ENCODE peak calls at places on chromosomes 4 and X, in seven cellular contexts. N, I, W, U, T, K and F are unnamed samples.

GRCh38 chr4:114087596-114088230 is 108.3 kb upstream of the ARSJ start:
- DNase-seq in U (peak), W (peak), I (no peak), K (no peak), N (peak), T (no peak), F (no peak)

GRCh38 chr4:119242417-119242816 is 29.9 kb downstream of the USP53 start:
- DNase-seq in N (no peak), U (no peak), T (no peak), W (no peak), I (no peak), K (no peak), F (no peak)

GRCh38 chr4:37054670-37055069 is 189.9 kb upstream of the NWD2 start:
- DNase-seq in I (no peak), T (no peak), W (no peak), U (no peak), K (no peak), N (no peak), F (no peak)

GRCh38 chr4:89556596-89557305 is 249.2 kb upstream of the GPRIN3 start:
- DNase-seq in W (no peak), T (no peak), I (no peak), N (no peak), U (no peak), K (no peak), F (no peak)

GRCh38 chr4:83195280-83195679 is 80.8 kb upstream of the PLAC8 start:
- DNase-seq in I (no peak), N (no peak), K (no peak), U (no peak), T (no peak), W (no peak), F (no peak)

GRCh38 chr4:90951037-90951436 is 823.8 kb downstream of the CCSER1 start:
- DNase-seq in U (no peak), N (no peak), T (no peak), K (no peak), W (peak), I (no peak), F (no peak)

GRCh38 chr4:168666531-168666930 is 169.7 kb downstream of the PALLD start:
- DNase-seq in W (peak), N (peak), I (no peak), K (no peak), U (no peak), T (no peak), F (no peak)

GRCh38 chrX:69126642-69127041 is 38.6 kb downstream of the PJA1 start:
- DNase-seq in N (no peak), I (no peak), T (no peak), W (no peak), U (no peak), K (no peak), F (no peak)

GRCh38 chr4:26936284-26937065 is 75.8 kb downstream of the STIM2 start:
- DNase-seq in I (no peak), W (peak), K (no peak), N (no peak), U (no peak), T (no peak), F (no peak)

GRCh38 chrX:153646620-153647373 is at the start of gene DUSP9:
- DNase-seq in U (no peak), I (no peak), K (peak), N (peak), T (no peak), W (peak), F (peak)

GRCh38 chr4:11543710-11544109 is 115.0 kb upstream of the HS3ST1 start:
- DNase-seq in I (no peak), T (no peak), W (peak), N (no peak), K (no peak), U (no peak), F (no peak)

GRCh38 chr4:126458993-126459392 is 1144.2 kb downstream of the FAT4 start:
- DNase-seq in K (no peak), T (no peak), N (peak), U (peak), I (no peak), W (peak), F (no peak)

GRCh38 chr4:26372525-26373172 is 51.8 kb downstream of the RBPJ start:
- DNase-seq in I (no peak), W (peak), T (peak), K (no peak), N (peak), U (no peak), F (peak)

GRCh38 chr4:94262163-94263016 is 54.7 kb downstream of the SMARCAD1 start:
- DNase-seq in T (no peak), K (no peak), W (peak), N (no peak), I (no peak), U (no peak), F (no peak)

GRCh38 chr4:162865102-162865501 is 301.6 kb downstream of the NAF1 start:
- DNase-seq in U (no peak), K (no peak), I (no peak), N (no peak), T (no peak), W (no peak), F (no peak)

GRCh38 chr4:5114911-5115310 is 63.6 kb downstream of the STK32B start:
- DNase-seq in U (no peak), N (peak), K (no peak), W (peak), I (no peak), T (no peak), F (no peak)

GRCh38 chrX:40897768-40898167 is 162.4 kb upstream of the MED14 start:
- DNase-seq in W (no peak), K (no peak), U (no peak), T (no peak), N (no peak), I (no peak), F (no peak)

GRCh38 chr4:142549726-142550463 is 296.2 kb downstream of the INPP4B start:
- DNase-seq in U (no peak), W (peak), I (no peak), T (peak), K (no peak), N (peak), F (no peak)

GRCh38 chr4:80767944-80768343 is 262.6 kb upstream of the BMP3 start:
- DNase-seq in I (no peak), K (no peak), T (no peak), U (no peak), N (peak), W (peak), F (no peak)

GRCh38 chrX:129777218-129777768 is 2.5 kb upstream of the SASH3 start:
- DNase-seq in K (no peak), N (no peak), U (no peak), W (no peak), I (no peak), T (no peak), F (peak)

GRCh38 chr4:28772066-28772465 is 1911.4 kb downstream of the STIM2 start:
- DNase-seq in I (no peak), N (peak), U (no peak), W (peak), T (no peak), K (no peak), F (no peak)

GRCh38 chr4:2402053-2402452 is 16.4 kb downstream of the ZFYVE28 start:
- DNase-seq in W (peak), K (peak), N (peak), I (peak), U (no peak), T (no peak), F (peak)

GRCh38 chrX:119693032-119693995 is at the start of gene SEPTIN6:
- DNase-seq in I (peak), N (peak), W (peak), K (peak), U (no peak), T (peak), F (peak)

GRCh38 chrX:3226087-3226486 is 120.4 kb downstream of the MXRA5 start:
- DNase-seq in U (no peak), I (no peak), N (no peak), K (no peak), T (no peak), W (no peak), F (no peak)

GRCh38 chr4:14023036-14023435 is 395.5 kb upstream of the BOD1L1 start:
- DNase-seq in T (no peak), U (no peak), K (no peak), N (no peak), W (peak), I (no peak), F (no peak)

GRCh38 chrX:148784859-148785655 is 284.6 kb downstream of the AFF2 start:
- DNase-seq in U (no peak), T (peak), K (no peak), I (peak), W (peak), N (no peak), F (no peak)

GRCh38 chr4:2249526-2249991 is 7.6 kb upstream of the HAUS3 start:
- DNase-seq in N (no peak), I (no peak), W (no peak), U (no peak), T (no peak), K (no peak), F (no peak)

GRCh38 chr4:132651193-132651592 is 497.9 kb upstream of the PCDH10 start:
- DNase-seq in K (no peak), T (no peak), U (no peak), I (no peak), N (no peak), W (no peak), F (no peak)

GRCh38 chrX:68936608-68937007 is 107.8 kb downstream of the EFNB1 start:
- DNase-seq in T (no peak), W (peak), U (no peak), N (peak), I (no peak), K (no peak), F (no peak)

GRCh38 chrX:100648601-100649417 is 4.8 kb downstream of the SRPX2 start:
- DNase-seq in W (peak), K (no peak), T (peak), U (no peak), N (peak), I (no peak), F (peak)

GRCh38 chr4:186159613-186160012 is 31.8 kb upstream of the CYP4V2 start:
- DNase-seq in I (no peak), N (no peak), T (no peak), U (no peak), W (no peak), K (no peak), F (no peak)

GRCh38 chr4:113684534-113685091 is 76.9 kb downstream of the CAMK2D start:
- DNase-seq in N (peak), T (no peak), W (peak), I (no peak), U (no peak), K (peak), F (peak)

GRCh38 chrX:23756165-23756564 is 13.1 kb upstream of the ACOT9 start:
- DNase-seq in K (no peak), T (peak), I (peak), W (peak), U (no peak), N (peak), F (peak)

GRCh38 chr4:1711055-1711905 is 839 bp downstream of the SLBP start:
- DNase-seq in U (no peak), W (peak), T (no peak), K (peak), I (no peak), N (peak), F (peak)

GRCh38 chr4:158810487-158811215 is 41.8 kb downstream of the FNIP2 start:
- DNase-seq in T (no peak), U (peak), K (peak), I (no peak), N (peak), W (peak), F (peak)

GRCh38 chrX:9988762-9989161 is 21.6 kb downstream of the CLDN34 start:
- DNase-seq in T (no peak), W (no peak), K (no peak), I (no peak), N (no peak), U (no peak), F (no peak)

GRCh38 chr4:76250962-76251361 is 559 bp upstream of the FAM47E start:
- DNase-seq in N (no peak), I (no peak), W (peak), T (no peak), K (no peak), U (no peak), F (peak)

GRCh38 chr4:3489451-3489962 is 26.4 kb downstream of the DOK7 start:
- DNase-seq in U (no peak), K (no peak), N (no peak), I (no peak), T (no peak), W (no peak), F (no peak)

GRCh38 chr4:89298160-89298559 is 9.4 kb downstream of the GPRIN3 start:
- DNase-seq in K (no peak), T (no peak), I (no peak), U (no peak), W (no peak), N (no peak), F (peak)